ENCODE peak calls at places on chromosomes 11 and 22, in ten cellular contexts. One of them, this sample, is unnamed.

GRCh38 chr22:38115423-38116205 is 5.1 kb upstream of the BAIAP2L2 start:
- DNase-seq in RPMI7951: no peak
- DNase-seq in amniotic stem cell: no peak
- DNase-seq in left ventricle myocardium inferior: no peak
- DNase-seq in HTR-8/SVneo: no peak
- DNase-seq in stimulated activated CD4-positive, alpha-beta T cell treated with anti-CD3 and anti-CD28 coated beads, Interleukin-4, amount 100 ng/mL, for 48 hours: no peak
- DNase-seq in cardiac fibroblast: no peak
- DNase-seq in effector memory CD4-positive, alpha-beta T cell: no peak
- DNase-seq in neural progenitor cell: no peak
- DNase-seq in ecto neural progenitor cell: no peak
- DNase-seq in this sample: no peak

GRCh38 chr11:16606784-16607674 is 131.4 kb upstream of the C11orf58 start:
- DNase-seq in ecto neural progenitor cell: peak
- DNase-seq in left ventricle myocardium inferior: peak
- DNase-seq in neural progenitor cell: peak
- DNase-seq in effector memory CD4-positive, alpha-beta T cell: no peak
- DNase-seq in RPMI7951: no peak
- DNase-seq in amniotic stem cell: no peak
- DNase-seq in stimulated activated CD4-positive, alpha-beta T cell treated with anti-CD3 and anti-CD28 coated beads, Interleukin-4, amount 100 ng/mL, for 48 hours: no peak
- DNase-seq in HTR-8/SVneo: no peak
- DNase-seq in cardiac fibroblast: peak
- DNase-seq in this sample: no peak

GRCh38 chr11:111910637-111911562 is 670 bp downstream of the CRYAB start:
- DNase-seq in stimulated activated CD4-positive, alpha-beta T cell treated with anti-CD3 and anti-CD28 coated beads, Interleukin-4, amount 100 ng/mL, for 48 hours: no peak
- DNase-seq in HTR-8/SVneo: no peak
- DNase-seq in RPMI7951: no peak
- DNase-seq in neural progenitor cell: no peak
- DNase-seq in amniotic stem cell: no peak
- DNase-seq in ecto neural progenitor cell: no peak
- DNase-seq in effector memory CD4-positive, alpha-beta T cell: no peak
- DNase-seq in cardiac fibroblast: peak
- DNase-seq in left ventricle myocardium inferior: peak
- DNase-seq in this sample: peak

GRCh38 chr11:57427692-57428082 is 766 bp upstream of the SLC43A3 start:
- DNase-seq in ecto neural progenitor cell: no peak
- DNase-seq in RPMI7951: no peak
- DNase-seq in amniotic stem cell: no peak
- DNase-seq in left ventricle myocardium inferior: peak
- DNase-seq in HTR-8/SVneo: no peak
- DNase-seq in stimulated activated CD4-positive, alpha-beta T cell treated with anti-CD3 and anti-CD28 coated beads, Interleukin-4, amount 100 ng/mL, for 48 hours: no peak
- DNase-seq in effector memory CD4-positive, alpha-beta T cell: no peak
- DNase-seq in cardiac fibroblast: peak
- DNase-seq in neural progenitor cell: no peak
- DNase-seq in this sample: peak

GRCh38 chr11:24738972-24739371 is 242.1 kb downstream of the LUZP2 start:
- DNase-seq in neural progenitor cell: no peak
- DNase-seq in RPMI7951: no peak
- DNase-seq in amniotic stem cell: no peak
- DNase-seq in ecto neural progenitor cell: no peak
- DNase-seq in HTR-8/SVneo: no peak
- DNase-seq in stimulated activated CD4-positive, alpha-beta T cell treated with anti-CD3 and anti-CD28 coated beads, Interleukin-4, amount 100 ng/mL, for 48 hours: no peak
- DNase-seq in left ventricle myocardium inferior: no peak
- DNase-seq in effector memory CD4-positive, alpha-beta T cell: no peak
- DNase-seq in cardiac fibroblast: no peak
- DNase-seq in this sample: no peak

GRCh38 chr22:39240841-39241631 is 3.7 kb downstream of the PDGFB start:
- DNase-seq in HTR-8/SVneo: no peak
- DNase-seq in RPMI7951: peak
- DNase-seq in effector memory CD4-positive, alpha-beta T cell: peak
- DNase-seq in stimulated activated CD4-positive, alpha-beta T cell treated with anti-CD3 and anti-CD28 coated beads, Interleukin-4, amount 100 ng/mL, for 48 hours: no peak
- DNase-seq in left ventricle myocardium inferior: peak
- DNase-seq in ecto neural progenitor cell: peak
- DNase-seq in amniotic stem cell: no peak
- DNase-seq in neural progenitor cell: peak
- DNase-seq in cardiac fibroblast: no peak
- DNase-seq in this sample: no peak

GRCh38 chr11:69890476-69890875 is 71.3 kb upstream of the FGF3 start:
- DNase-seq in cardiac fibroblast: no peak
- DNase-seq in RPMI7951: no peak
- DNase-seq in amniotic stem cell: no peak
- DNase-seq in left ventricle myocardium inferior: no peak
- DNase-seq in HTR-8/SVneo: no peak
- DNase-seq in effector memory CD4-positive, alpha-beta T cell: no peak
- DNase-seq in neural progenitor cell: no peak
- DNase-seq in stimulated activated CD4-positive, alpha-beta T cell treated with anti-CD3 and anti-CD28 coated beads, Interleukin-4, amount 100 ng/mL, for 48 hours: no peak
- DNase-seq in ecto neural progenitor cell: no peak
- DNase-seq in this sample: no peak

GRCh38 chr22:50319503-50319951 is 7.3 kb downstream of the DENND6B start:
- DNase-seq in HTR-8/SVneo: no peak
- DNase-seq in effector memory CD4-positive, alpha-beta T cell: no peak
- DNase-seq in amniotic stem cell: no peak
- DNase-seq in stimulated activated CD4-positive, alpha-beta T cell treated with anti-CD3 and anti-CD28 coated beads, Interleukin-4, amount 100 ng/mL, for 48 hours: no peak
- DNase-seq in left ventricle myocardium inferior: no peak
- DNase-seq in neural progenitor cell: no peak
- DNase-seq in RPMI7951: no peak
- DNase-seq in ecto neural progenitor cell: no peak
- DNase-seq in cardiac fibroblast: no peak
- DNase-seq in this sample: no peak

GRCh38 chr22:45218974-45219373 is 21.7 kb downstream of the KIAA0930 start:
- DNase-seq in left ventricle myocardium inferior: no peak
- DNase-seq in neural progenitor cell: no peak
- DNase-seq in amniotic stem cell: no peak
- DNase-seq in HTR-8/SVneo: no peak
- DNase-seq in stimulated activated CD4-positive, alpha-beta T cell treated with anti-CD3 and anti-CD28 coated beads, Interleukin-4, amount 100 ng/mL, for 48 hours: peak
- DNase-seq in ecto neural progenitor cell: no peak
- DNase-seq in effector memory CD4-positive, alpha-beta T cell: no peak
- DNase-seq in cardiac fibroblast: no peak
- DNase-seq in RPMI7951: peak
- DNase-seq in this sample: peak

GRCh38 chr11:74319139-74319538 is 7.7 kb upstream of the P4HA3 start:
- DNase-seq in ecto neural progenitor cell: no peak
- DNase-seq in amniotic stem cell: peak
- DNase-seq in effector memory CD4-positive, alpha-beta T cell: no peak
- DNase-seq in cardiac fibroblast: peak
- DNase-seq in neural progenitor cell: no peak
- DNase-seq in stimulated activated CD4-positive, alpha-beta T cell treated with anti-CD3 and anti-CD28 coated beads, Interleukin-4, amount 100 ng/mL, for 48 hours: no peak
- DNase-seq in HTR-8/SVneo: peak
- DNase-seq in RPMI7951: peak
- DNase-seq in left ventricle myocardium inferior: no peak
- DNase-seq in this sample: no peak

GRCh38 chr11:36092314-36093030 is 148.6 kb downstream of the LDLRAD3 start:
- DNase-seq in left ventricle myocardium inferior: no peak
- DNase-seq in cardiac fibroblast: no peak
- DNase-seq in effector memory CD4-positive, alpha-beta T cell: no peak
- DNase-seq in RPMI7951: no peak
- DNase-seq in stimulated activated CD4-positive, alpha-beta T cell treated with anti-CD3 and anti-CD28 coated beads, Interleukin-4, amount 100 ng/mL, for 48 hours: no peak
- DNase-seq in neural progenitor cell: no peak
- DNase-seq in ecto neural progenitor cell: no peak
- DNase-seq in amniotic stem cell: no peak
- DNase-seq in HTR-8/SVneo: no peak
- DNase-seq in this sample: no peak

GRCh38 chr11:130435671-130436070 is 7.3 kb upstream of the ADAMTS8 start:
- DNase-seq in ecto neural progenitor cell: no peak
- DNase-seq in RPMI7951: peak
- DNase-seq in stimulated activated CD4-positive, alpha-beta T cell treated with anti-CD3 and anti-CD28 coated beads, Interleukin-4, amount 100 ng/mL, for 48 hours: no peak
- DNase-seq in effector memory CD4-positive, alpha-beta T cell: no peak
- DNase-seq in amniotic stem cell: no peak
- DNase-seq in neural progenitor cell: no peak
- DNase-seq in HTR-8/SVneo: no peak
- DNase-seq in cardiac fibroblast: peak
- DNase-seq in left ventricle myocardium inferior: no peak
- DNase-seq in this sample: no peak

GRCh38 chr22:33853200-33854097 is 66.8 kb downstream of the LARGE1 start:
- DNase-seq in stimulated activated CD4-positive, alpha-beta T cell treated with anti-CD3 and anti-CD28 coated beads, Interleukin-4, amount 100 ng/mL, for 48 hours: no peak
- DNase-seq in cardiac fibroblast: peak
- DNase-seq in amniotic stem cell: peak
- DNase-seq in HTR-8/SVneo: peak
- DNase-seq in left ventricle myocardium inferior: peak
- DNase-seq in neural progenitor cell: peak
- DNase-seq in ecto neural progenitor cell: no peak
- DNase-seq in RPMI7951: peak
- DNase-seq in effector memory CD4-positive, alpha-beta T cell: no peak
- DNase-seq in this sample: no peak

GRCh38 chr11:1197886-1198765 is 24.7 kb upstream of the MUC5B start:
- DNase-seq in effector memory CD4-positive, alpha-beta T cell: no peak
- DNase-seq in ecto neural progenitor cell: peak
- DNase-seq in stimulated activated CD4-positive, alpha-beta T cell treated with anti-CD3 and anti-CD28 coated beads, Interleukin-4, amount 100 ng/mL, for 48 hours: no peak
- DNase-seq in left ventricle myocardium inferior: peak
- DNase-seq in neural progenitor cell: no peak
- DNase-seq in amniotic stem cell: no peak
- DNase-seq in HTR-8/SVneo: no peak
- DNase-seq in RPMI7951: no peak
- DNase-seq in cardiac fibroblast: no peak
- DNase-seq in this sample: no peak

GRCh38 chr22:31162015-31162765 is 2.2 kb downstream of the RNF185 start:
- DNase-seq in ecto neural progenitor cell: no peak
- DNase-seq in left ventricle myocardium inferior: no peak
- DNase-seq in cardiac fibroblast: peak
- DNase-seq in RPMI7951: no peak
- DNase-seq in HTR-8/SVneo: no peak
- DNase-seq in effector memory CD4-positive, alpha-beta T cell: no peak
- DNase-seq in neural progenitor cell: no peak
- DNase-seq in amniotic stem cell: no peak
- DNase-seq in stimulated activated CD4-positive, alpha-beta T cell treated with anti-CD3 and anti-CD28 coated beads, Interleukin-4, amount 100 ng/mL, for 48 hours: no peak
- DNase-seq in this sample: no peak

GRCh38 chr11:8023831-8024555 is 36.9 kb downstream of the EIF3F start:
- DNase-seq in cardiac fibroblast: peak
- DNase-seq in neural progenitor cell: no peak
- DNase-seq in amniotic stem cell: no peak
- DNase-seq in effector memory CD4-positive, alpha-beta T cell: no peak
- DNase-seq in HTR-8/SVneo: no peak
- DNase-seq in stimulated activated CD4-positive, alpha-beta T cell treated with anti-CD3 and anti-CD28 coated beads, Interleukin-4, amount 100 ng/mL, for 48 hours: no peak
- DNase-seq in left ventricle myocardium inferior: no peak
- DNase-seq in ecto neural progenitor cell: peak
- DNase-seq in RPMI7951: no peak
- DNase-seq in this sample: no peak

GRCh38 chr11:47967577-47968230 is 12.7 kb upstream of the PTPRJ start:
- DNase-seq in HTR-8/SVneo: no peak
- DNase-seq in neural progenitor cell: no peak
- DNase-seq in ecto neural progenitor cell: no peak
- DNase-seq in left ventricle myocardium inferior: no peak
- DNase-seq in RPMI7951: no peak
- DNase-seq in stimulated activated CD4-positive, alpha-beta T cell treated with anti-CD3 and anti-CD28 coated beads, Interleukin-4, amount 100 ng/mL, for 48 hours: no peak
- DNase-seq in amniotic stem cell: no peak
- DNase-seq in cardiac fibroblast: peak
- DNase-seq in effector memory CD4-positive, alpha-beta T cell: no peak
- DNase-seq in this sample: no peak

GRCh38 chr11:120660024-120660565 is 148.5 kb downstream of the GRIK4 start:
- DNase-seq in ecto neural progenitor cell: peak
- DNase-seq in RPMI7951: peak
- DNase-seq in HTR-8/SVneo: peak
- DNase-seq in cardiac fibroblast: peak
- DNase-seq in stimulated activated CD4-positive, alpha-beta T cell treated with anti-CD3 and anti-CD28 coated beads, Interleukin-4, amount 100 ng/mL, for 48 hours: peak
- DNase-seq in effector memory CD4-positive, alpha-beta T cell: no peak
- DNase-seq in amniotic stem cell: no peak
- DNase-seq in left ventricle myocardium inferior: no peak
- DNase-seq in neural progenitor cell: peak
- DNase-seq in this sample: no peak

GRCh38 chr11:130817608-130817944 is 98.7 kb downstream of the SNX19 start:
- DNase-seq in effector memory CD4-positive, alpha-beta T cell: no peak
- DNase-seq in RPMI7951: peak
- DNase-seq in left ventricle myocardium inferior: no peak
- DNase-seq in cardiac fibroblast: peak
- DNase-seq in neural progenitor cell: no peak
- DNase-seq in HTR-8/SVneo: no peak
- DNase-seq in ecto neural progenitor cell: no peak
- DNase-seq in stimulated activated CD4-positive, alpha-beta T cell treated with anti-CD3 and anti-CD28 coated beads, Interleukin-4, amount 100 ng/mL, for 48 hours: no peak
- DNase-seq in amniotic stem cell: no peak
- DNase-seq in this sample: no peak

GRCh38 chr22:40635940-40636379 is 559 bp downstream of the MRTFA start:
- DNase-seq in left ventricle myocardium inferior: no peak
- DNase-seq in HTR-8/SVneo: no peak
- DNase-seq in amniotic stem cell: no peak
- DNase-seq in neural progenitor cell: no peak
- DNase-seq in stimulated activated CD4-positive, alpha-beta T cell treated with anti-CD3 and anti-CD28 coated beads, Interleukin-4, amount 100 ng/mL, for 48 hours: no peak
- DNase-seq in effector memory CD4-positive, alpha-beta T cell: no peak
- DNase-seq in cardiac fibroblast: no peak
- DNase-seq in RPMI7951: no peak
- DNase-seq in ecto neural progenitor cell: no peak
- DNase-seq in this sample: no peak

GRCh38 chr11:105265859-105266258 is 126.3 kb upstream of the CARD18 start:
- DNase-seq in effector memory CD4-positive, alpha-beta T cell: no peak
- DNase-seq in neural progenitor cell: no peak
- DNase-seq in ecto neural progenitor cell: no peak
- DNase-seq in HTR-8/SVneo: no peak
- DNase-seq in cardiac fibroblast: peak
- DNase-seq in left ventricle myocardium inferior: no peak
- DNase-seq in amniotic stem cell: no peak
- DNase-seq in RPMI7951: no peak
- DNase-seq in stimulated activated CD4-positive, alpha-beta T cell treated with anti-CD3 and anti-CD28 coated beads, Interleukin-4, amount 100 ng/mL, for 48 hours: no peak
- DNase-seq in this sample: no peak

GRCh38 chr22:23384899-23385298 is 195.2 kb downstream of the IGLL1 start:
- DNase-seq in RPMI7951: no peak
- DNase-seq in left ventricle myocardium inferior: no peak
- DNase-seq in effector memory CD4-positive, alpha-beta T cell: no peak
- DNase-seq in cardiac fibroblast: no peak
- DNase-seq in stimulated activated CD4-positive, alpha-beta T cell treated with anti-CD3 and anti-CD28 coated beads, Interleukin-4, amount 100 ng/mL, for 48 hours: no peak
- DNase-seq in neural progenitor cell: no peak
- DNase-seq in ecto neural progenitor cell: no peak
- DNase-seq in amniotic stem cell: no peak
- DNase-seq in HTR-8/SVneo: no peak
- DNase-seq in this sample: no peak

This sample was measured in nucleus accumbens.